ENCODE peak calls at places on chromosome 4, in eight cellular contexts. Z is GM12864; M is activated CD8-positive, alpha-beta memory T cell treated with anti-CD3 and anti-CD28 coated beads, Interleukin-2, amount 50 U/mL, for 4 hours; Q is MCF 10A; U is non-pigmented ciliary epithelial cell; Y is amygdala; K is posterior vena cava; C is caudate nucleus. G is an unnamed sample.

GRCh38 chr4:176744091-176744490 is 48.6 kb downstream of the VEGFC start:
- DNase-seq in K (no peak), M (no peak), Q (no peak), Y (no peak), Z (no peak), U (no peak), C (no peak), G (no peak)

GRCh38 chr4:182829196-182829595 is 88.0 kb downstream of the DCTD start:
- DNase-seq in Z (no peak), C (no peak), M (no peak), U (no peak), K (peak; percentile 52), Q (no peak), Y (no peak), G (no peak)

GRCh38 chr4:144355809-144356757 is 215.6 kb upstream of the GYPA start:
- DNase-seq in C (no peak), K (no peak), Z (peak; percentile 60), M (no peak), U (peak; percentile 87), Y (no peak), Q (peak; percentile 87), G (no peak)

GRCh38 chr4:86845593-86845992 is 3.6 kb downstream of the SLC10A6 start:
- DNase-seq in C (no peak), U (no peak), Y (no peak), K (no peak), Q (peak; percentile 36), M (no peak), Z (no peak), G (no peak)

GRCh38 chr4:40165931-40166330 is 30.9 kb upstream of the RHOH start:
- DNase-seq in M (no peak), C (no peak), Z (no peak), Y (no peak), Q (no peak), K (no peak), U (no peak), G (no peak)

GRCh38 chr4:83691998-83692397 is 156.1 kb downstream of the GPAT3 start:
- DNase-seq in C (no peak), U (no peak), Z (no peak), K (no peak), M (no peak), Y (no peak), Q (peak; percentile 32), G (no peak)

GRCh38 chr4:37453361-37454262 is 209.1 kb downstream of the NWD2 start:
- DNase-seq in K (peak; percentile 82), M (peak; percentile 46), Q (peak; percentile 64), Y (peak; percentile 11), U (no peak), Z (no peak), C (peak; percentile 53), G (no peak)

GRCh38 chr4:137267024-137267423 is 265.3 kb downstream of the PCDH18 start:
- DNase-seq in K (no peak), Z (no peak), Y (no peak), U (peak; percentile 22), Q (peak; percentile 50), C (no peak), M (no peak), G (no peak)

GRCh38 chr4:169179609-169180526 is 90.9 kb downstream of the SH3RF1 start:
- DNase-seq in C (no peak), Q (no peak), M (no peak), K (no peak), U (no peak), Y (no peak), Z (no peak), G (peak; percentile 36)

GRCh38 chr4:186659936-186660335 is 63.7 kb downstream of the FAT1 start:
- DNase-seq in Z (no peak), K (no peak), U (no peak), Y (no peak), M (no peak), Q (no peak), C (no peak), G (no peak)

GRCh38 chr4:76022031-76022430 is 1.3 kb downstream of the CXCL10 start:
- DNase-seq in M (no peak), Z (no peak), Q (no peak), Y (no peak), K (no peak), U (no peak), C (no peak), G (no peak)

GRCh38 chr4:6820695-6821094 is 38.2 kb downstream of the KIAA0232 start:
- DNase-seq in C (no peak), Q (no peak), U (no peak), M (no peak), Z (no peak), K (no peak), Y (no peak), G (no peak)

GRCh38 chr4:140789752-140790151 is 33.6 kb upstream of the TBC1D9 start:
- DNase-seq in M (no peak), C (no peak), Q (peak; percentile 84), Z (no peak), Y (no peak), U (no peak), K (no peak), G (no peak)

GRCh38 chr4:188268081-188268908 is 129.1 kb downstream of the TRIML1 start:
- DNase-seq in C (no peak), K (no peak), M (no peak), Z (no peak), U (no peak), Q (no peak), Y (no peak), G (no peak)

G was measured in NCI-H1417 treated with DMSO at 0.1 percent for 48 hours.